ENCODE peak calls at places on chromosomes 6 and 20, in nine cellular contexts. K is mucosa of descending colon, M is brain microvascular endothelial cell, X is left ventricle myocardium inferior, L is BJ, Q is WERI-Rb-1, I is IMR-90, V is AG04450, W is BE2C. T is an unnamed sample.

GRCh38 chr6:119267506-119267905 is 82.1 kb downstream of the MAN1A1 start:
- DNase-seq in V (no peak), Q (no peak), L (no peak), K (no peak), I (no peak), X (no peak), W (no peak), M (no peak), T (no peak)

GRCh38 chr20:39913274-39913673 is 775.8 kb downstream of the MAFB start:
- DNase-seq in W (no peak), K (no peak), L (no peak), Q (no peak), V (no peak), I (no peak), X (no peak), M (no peak), T (no peak)

GRCh38 chr6:92893741-92894140 is 525.6 kb downstream of the EPHA7 start:
- DNase-seq in K (no peak), M (no peak), Q (no peak), W (no peak), X (no peak), I (no peak), V (no peak), L (no peak), T (no peak)

GRCh38 chr20:57210911-57211280 is 55.5 kb downstream of the BMP7 start:
- DNase-seq in L (no peak), M (no peak), K (no peak), I (no peak), Q (no peak), W (no peak), V (no peak), X (no peak), T (no peak)

GRCh38 chr6:113122060-113122459 is 735.1 kb upstream of the MARCKS start:
- DNase-seq in M (peak; percentile 94), W (no peak), V (no peak), I (peak; percentile 87), Q (no peak), X (no peak), L (peak; percentile 68), K (no peak), T (peak; percentile 89)

GRCh38 chr6:147711511-147711910 is 203.0 kb downstream of the SAMD5 start:
- DNase-seq in X (no peak), M (no peak), V (no peak), I (no peak), W (no peak), L (peak; percentile 67), Q (no peak), K (no peak), T (peak; percentile 41)

GRCh38 chr6:106146852-106147351 is 60.8 kb downstream of the PRDM1 start:
- DNase-seq in K (no peak), X (no peak), V (no peak), Q (no peak), I (peak; percentile 34), L (no peak), W (no peak), M (no peak), T (no peak)

GRCh38 chr20:39789411-39789810 is 827.3 kb downstream of the DHX35 start:
- DNase-seq in V (no peak), M (no peak), I (no peak), X (no peak), K (no peak), W (no peak), Q (no peak), L (no peak), T (no peak)

GRCh38 chr6:89966913-89967312 is 72.6 kb downstream of the GJA10 start:
- DNase-seq in W (no peak), I (no peak), X (no peak), M (no peak), K (no peak), Q (no peak), L (no peak), V (no peak), T (no peak)

GRCh38 chr6:89972024-89972381 is 77.7 kb downstream of the GJA10 start:
- DNase-seq in M (no peak), X (no peak), V (no peak), W (no peak), Q (no peak), I (no peak), L (no peak), K (no peak), T (no peak)

GRCh38 chr6:89970609-89971337 is 76.5 kb downstream of the GJA10 start:
- DNase-seq in V (no peak), X (no peak), K (no peak), Q (peak; percentile 82), W (peak; percentile 49), L (no peak), M (peak; percentile 29), I (peak; percentile 74), T (peak; percentile 58)

GRCh38 chr6:89966250-89966588 is 72.0 kb downstream of the GJA10 start:
- DNase-seq in K (no peak), V (no peak), X (no peak), M (no peak), I (peak; percentile 10), L (no peak), Q (peak; percentile 61), W (no peak), T (no peak)

DNA sequence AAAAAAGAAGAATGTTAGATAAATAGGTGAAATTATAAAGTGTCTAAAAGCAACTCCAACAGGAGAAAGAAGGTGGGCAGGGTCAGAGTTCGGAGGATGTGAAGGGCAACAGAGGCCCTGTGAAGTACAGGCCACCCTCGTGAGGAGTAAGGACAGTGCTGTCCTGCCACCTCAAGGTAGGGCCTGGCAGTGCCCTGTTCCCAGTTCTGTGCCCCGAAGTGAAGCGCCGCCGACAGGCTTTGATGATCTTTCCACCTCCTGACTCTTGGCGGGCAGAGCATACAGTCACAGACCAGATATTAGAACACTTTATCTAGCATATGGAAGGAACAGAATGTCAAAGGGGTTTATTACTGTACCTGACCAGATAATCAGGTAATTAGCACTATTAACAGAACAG is 75.8 kb downstream of the GJA10 start:
- DNase-seq in K (no peak), Q (peak; percentile 64), I (no peak), V (no peak), L (no peak), M (no peak), W (no peak), X (peak; percentile 20), T (no peak)
- TF ChIP-seq CTCF in K (no peak), Q (peak; percentile 63), I (no peak), V (no peak), L (no peak), M (peak; percentile 23), W (no peak), X (no peak), T (no peak)

DNA sequence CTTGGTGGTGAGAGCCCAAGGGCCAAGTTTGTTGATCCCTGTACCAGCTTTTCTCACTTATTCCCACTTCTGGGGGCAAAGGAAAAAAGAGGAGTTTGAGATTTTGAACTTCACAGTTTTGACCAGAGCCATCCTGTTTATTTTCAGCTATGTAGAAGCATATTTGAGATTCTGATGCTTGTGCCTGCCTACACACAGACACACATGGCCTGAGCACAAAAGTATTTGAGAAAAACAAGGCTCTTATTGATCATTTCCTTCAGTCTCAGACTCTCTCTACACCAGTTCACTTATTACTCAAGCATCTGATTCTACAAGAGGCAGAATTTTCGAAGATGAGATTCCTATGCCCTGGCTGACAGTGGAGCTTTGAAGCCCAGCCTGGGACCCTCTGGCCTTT is 100.7 kb downstream of the TCP11 start:
- DNase-seq in K (no peak), L (no peak), I (no peak), W (no peak), V (no peak), Q (no peak), M (no peak), X (no peak), T (no peak)
- H3K4me3 ChIP-seq in K (no peak overlapping the region), L (no peak overlapping the region), I (no peak overlapping the region), W (no peak overlapping the region), V (no peak overlapping the region), Q (no peak overlapping the region), M (no peak overlapping the region), X (no peak overlapping the region), T (no peak overlapping the region)

DNA sequence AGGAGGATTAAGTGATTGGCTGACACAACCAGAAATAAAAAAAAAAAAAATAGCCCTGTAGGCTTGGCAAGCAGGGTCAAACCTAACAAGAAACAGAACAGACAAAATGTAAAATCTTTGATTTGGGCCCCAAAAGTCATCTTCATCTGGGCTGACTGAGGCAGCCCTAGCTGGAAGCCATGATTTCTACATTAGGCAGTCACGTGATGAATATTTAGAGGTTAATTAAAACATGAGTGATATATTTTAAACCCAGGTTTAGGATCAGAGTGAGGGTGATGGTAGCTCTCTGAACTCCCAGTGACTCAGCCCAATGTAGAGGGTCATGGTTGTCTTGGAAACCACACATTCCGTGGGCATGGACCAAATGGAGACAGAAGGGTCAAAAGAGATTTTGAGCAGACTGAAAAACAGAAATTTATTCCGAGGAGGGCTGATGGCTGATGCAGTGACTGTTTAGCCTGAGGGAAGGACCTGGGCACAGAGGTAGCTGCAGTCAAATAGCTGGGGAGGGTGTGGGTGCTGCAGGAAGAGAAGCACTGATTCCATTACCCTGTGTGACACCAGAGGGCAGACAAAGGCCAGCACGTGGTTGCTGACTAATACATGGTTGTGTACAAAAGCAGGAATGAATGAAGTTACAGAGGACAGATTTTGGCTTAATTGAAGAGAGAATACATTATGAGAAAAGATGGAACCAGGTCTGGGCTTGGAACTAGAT is 573.1 kb upstream of the CHD6 start:
- DNase-seq in X (no peak), K (no peak), W (peak; percentile 14), V (no peak), Q (peak; percentile 24), L (no peak), I (no peak), M (no peak), T (no peak)
- TF ChIP-seq CTCF in X (peak; percentile 12), K (no peak), W (peak; percentile 23), V (no peak), Q (peak; percentile 49), L (no peak), I (no peak), M (no peak), T (no peak)

GRCh38 chr6:130967502-130968469 is 95.3 kb downstream of the EPB41L2 start:
- DNase-seq in Q (no peak), W (no peak), K (no peak), L (no peak), X (no peak), V (no peak), I (peak; percentile 50), M (peak; percentile 49), T (no peak)

GRCh38 chr6:130970839-130971410 is 92.1 kb downstream of the EPB41L2 start:
- DNase-seq in I (no peak), K (no peak), Q (no peak), W (no peak), M (peak; percentile 13), L (no peak), X (no peak), V (no peak), T (no peak)

GRCh38 chr6:130971504-130971903 is 91.5 kb downstream of the EPB41L2 start:
- DNase-seq in W (no peak), V (no peak), I (no peak), X (no peak), K (no peak), Q (no peak), M (no peak), L (no peak), T (no peak)

GRCh38 chr6:130968486-130968885 is 94.6 kb downstream of the EPB41L2 start:
- DNase-seq in W (no peak), V (no peak), Q (no peak), X (no peak), L (no peak), M (no peak), I (peak; percentile 35), K (no peak), T (no peak)

DNA sequence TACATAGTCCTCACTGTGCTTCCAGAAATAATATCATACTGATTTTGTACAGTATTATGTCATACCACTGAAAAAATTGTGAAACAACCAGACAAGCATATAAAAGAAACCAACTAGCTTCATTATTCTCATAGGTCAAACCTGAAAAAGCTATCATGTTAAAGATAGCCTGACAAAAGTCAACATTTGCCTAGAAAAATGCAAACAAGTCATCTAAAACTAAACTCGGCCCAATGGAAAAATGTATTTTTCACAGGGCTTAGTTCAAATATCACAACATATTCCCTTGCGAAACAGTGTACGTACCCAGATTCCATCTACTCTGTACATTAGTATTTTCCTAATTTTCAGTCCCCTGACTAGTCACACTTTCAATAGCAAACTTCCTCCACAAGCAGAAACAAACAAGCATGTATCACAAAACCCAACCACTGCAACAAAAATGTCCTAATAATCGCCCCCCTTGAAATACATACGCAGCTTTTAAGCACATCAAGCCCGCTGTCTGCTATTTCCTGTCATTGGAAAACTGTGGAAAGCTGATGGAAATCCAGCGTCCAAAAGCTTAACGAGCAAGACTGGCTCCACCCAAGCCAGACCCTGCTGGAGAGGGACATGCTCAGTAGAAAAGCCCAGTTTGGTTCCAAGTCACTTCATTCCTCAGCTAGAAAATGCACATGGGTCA is 93.1 kb downstream of the EPB41L2 start:
- DNase-seq in K (no peak), M (peak; percentile 31), I (peak; percentile 67), W (no peak), X (peak; percentile 36), L (peak; percentile 18), Q (no peak), V (no peak), T (no peak)
- H3K4me3 ChIP-seq in K (no peak overlapping the region), M (peak overlapping the region; percentile 24), I (peak overlapping the region; percentile 37), W (no peak overlapping the region), X (peak overlapping the region; percentile 62), L (peak overlapping the region; percentile 30), Q (no peak overlapping the region), V (peak overlapping the region; percentile 48), T (no peak overlapping the region)